ENCODE peak calls at places on chromosomes 6 and 20, in six cellular contexts. One of them, this sample, is unnamed.

GRCh38 chr20:62741191-62741676 is 32.6 kb downstream of the NTSR1 start:
- DNase-seq in HepG2: no peak
- DNase-seq in IMR-90: no peak
- DNase-seq in A549: no peak
- DNase-seq in K562: no peak
- DNase-seq in GM12878: no peak
- DNase-seq in this sample: no peak

GRCh38 chr20:2108987-2109386 is 7.4 kb downstream of the STK35 start:
- DNase-seq in GM12878: no peak
- DNase-seq in K562: no peak
- DNase-seq in A549: peak; percentile 45
- DNase-seq in HepG2: peak; percentile 33
- DNase-seq in IMR-90: peak; percentile 80
- DNase-seq in this sample: no peak

GRCh38 chr20:37385659-37386504 is 39.9 kb downstream of the SRC start:
- DNase-seq in A549: no peak
- DNase-seq in GM12878: no peak
- DNase-seq in K562: no peak
- DNase-seq in HepG2: no peak
- DNase-seq in IMR-90: no peak
- DNase-seq in this sample: no peak

GRCh38 chr6:33827546-33828451 is 24.0 kb upstream of the MLN start:
- DNase-seq in A549: no peak
- DNase-seq in IMR-90: peak; percentile 40
- DNase-seq in K562: no peak
- DNase-seq in GM12878: no peak
- DNase-seq in HepG2: no peak
- DNase-seq in this sample: no peak

GRCh38 chr6:15268130-15268908 is 22.4 kb downstream of the JARID2 start:
- DNase-seq in HepG2: no peak
- DNase-seq in K562: no peak
- DNase-seq in IMR-90: no peak
- DNase-seq in A549: no peak
- DNase-seq in GM12878: no peak
- DNase-seq in this sample: no peak

GRCh38 chr20:1336699-1337387 is 7.9 kb upstream of the SDCBP2 start:
- DNase-seq in A549: no peak
- DNase-seq in HepG2: no peak
- DNase-seq in GM12878: no peak
- DNase-seq in IMR-90: no peak
- DNase-seq in K562: no peak
- DNase-seq in this sample: no peak

GRCh38 chr6:136550330-136551071 is at the start of gene MAP7:
- DNase-seq in K562: peak; percentile 84
- DNase-seq in GM12878: no peak
- DNase-seq in IMR-90: peak; percentile 18
- DNase-seq in A549: peak; percentile 80
- DNase-seq in HepG2: no peak
- DNase-seq in this sample: peak; percentile 84

GRCh38 chr6:109791301-109791700 is 100.2 kb downstream of the FIG4 start:
- DNase-seq in A549: no peak
- DNase-seq in HepG2: no peak
- DNase-seq in K562: peak; percentile 16
- DNase-seq in IMR-90: peak; percentile 33
- DNase-seq in GM12878: no peak
- DNase-seq in this sample: no peak

GRCh38 chr6:113856571-113857564 is at the start of gene MARCKS:
- DNase-seq in GM12878: no peak
- DNase-seq in A549: peak; percentile 80
- DNase-seq in IMR-90: peak; percentile 92
- DNase-seq in HepG2: peak; percentile 75
- DNase-seq in K562: peak; percentile 73
- DNase-seq in this sample: peak; percentile 80

GRCh38 chr6:89404512-89404911 is 7.6 kb downstream of the RRAGD start:
- DNase-seq in GM12878: no peak
- DNase-seq in K562: no peak
- DNase-seq in IMR-90: no peak
- DNase-seq in A549: no peak
- DNase-seq in HepG2: no peak
- DNase-seq in this sample: no peak

GRCh38 chr6:89079611-89080213 is 839 bp upstream of the PNRC1 start:
- DNase-seq in K562: no peak
- DNase-seq in IMR-90: peak; percentile 74
- DNase-seq in HepG2: no peak
- DNase-seq in GM12878: no peak
- DNase-seq in A549: no peak
- DNase-seq in this sample: peak; percentile 16

GRCh38 chr6:11920566-11920965 is 91.5 kb upstream of the HIVEP1 start:
- DNase-seq in K562: no peak
- DNase-seq in IMR-90: no peak
- DNase-seq in A549: no peak
- DNase-seq in GM12878: no peak
- DNase-seq in HepG2: no peak
- DNase-seq in this sample: no peak

GRCh38 chr20:51456511-51457280 is 85.8 kb downstream of the NFATC2 start:
- DNase-seq in A549: peak; percentile 96
- DNase-seq in HepG2: peak; percentile 78
- DNase-seq in K562: peak; percentile 47
- DNase-seq in IMR-90: peak; percentile 95
- DNase-seq in GM12878: no peak
- DNase-seq in this sample: no peak

DNA sequence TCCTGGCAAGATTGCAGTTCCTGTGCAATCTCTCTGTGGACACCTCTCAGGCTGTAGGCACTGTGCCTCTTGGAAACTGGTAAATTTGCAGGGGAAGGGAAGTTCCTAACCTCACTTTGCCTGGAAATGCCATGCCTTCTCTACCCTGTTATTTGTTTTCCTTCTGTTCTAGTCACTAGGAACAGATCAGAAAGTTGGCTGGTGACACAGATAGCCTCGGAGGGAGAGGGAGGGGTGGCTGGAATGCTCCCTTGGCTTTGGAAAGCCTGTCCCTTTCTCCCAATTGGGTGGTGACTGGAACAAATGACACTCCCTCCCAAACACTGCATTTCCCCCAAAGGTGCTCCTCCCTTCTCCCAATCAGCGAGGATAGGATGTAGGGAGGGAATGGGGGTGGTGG is 131.5 kb upstream of the F13A1 start:
- DNase-seq in K562: no peak
- DNase-seq in HepG2: no peak
- DNase-seq in IMR-90: no peak
- DNase-seq in GM12878: no peak
- DNase-seq in A549: no peak
- DNase-seq in this sample: no peak
- TF ChIP-seq BHLHE40 in K562: no peak
- TF ChIP-seq BHLHE40 in HepG2: no peak
- TF ChIP-seq BHLHE40 in IMR-90: no peak
- TF ChIP-seq BHLHE40 in GM12878: no peak
- TF ChIP-seq BHLHE40 in A549: no peak
- TF ChIP-seq BHLHE40 in this sample: no peak

DNA sequence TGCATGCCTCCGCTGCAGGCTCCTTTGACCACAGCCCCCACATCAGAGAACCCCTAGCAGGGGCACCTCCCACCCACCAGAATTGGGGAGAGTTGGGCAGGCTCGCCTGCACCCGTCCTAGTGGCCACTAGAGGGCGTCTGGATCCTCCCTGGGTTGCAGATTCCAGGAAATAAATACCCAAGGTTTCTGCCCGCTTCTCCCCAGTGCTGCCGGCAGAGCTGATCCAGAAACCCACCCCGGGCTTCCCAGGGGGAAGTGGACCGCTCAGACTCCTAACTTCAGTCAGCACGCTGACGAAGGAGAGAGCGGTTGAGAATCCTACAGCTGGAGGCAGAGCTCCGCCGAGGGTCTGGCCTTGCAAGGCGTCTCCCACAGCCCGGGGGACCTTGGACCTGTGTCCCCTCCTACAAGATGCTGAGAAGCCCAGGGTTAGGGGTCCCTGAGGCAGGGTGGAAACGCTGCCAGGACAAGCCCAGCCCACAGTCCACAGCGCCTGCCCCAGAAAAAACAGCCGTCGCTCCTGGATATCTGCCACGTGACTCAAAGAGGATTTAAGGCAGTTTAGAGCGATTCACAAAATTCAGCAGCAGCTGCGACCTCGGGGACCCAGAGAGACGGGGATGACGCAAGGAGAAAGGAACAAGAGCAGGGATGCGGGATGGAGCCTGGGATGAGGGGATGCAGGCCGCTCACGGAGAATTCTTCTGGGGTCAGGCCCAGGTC is 32.6 kb upstream of the PHACTR3 start:
- DNase-seq in GM12878: no peak
- DNase-seq in HepG2: peak; percentile 51
- DNase-seq in A549: peak; percentile 41
- DNase-seq in K562: peak; percentile 77
- DNase-seq in IMR-90: peak; percentile 38
- DNase-seq in this sample: peak; percentile 82
- TF ChIP-seq BHLHE40 in GM12878: no peak
- TF ChIP-seq BHLHE40 in HepG2: no peak
- TF ChIP-seq BHLHE40 in A549: no peak
- TF ChIP-seq BHLHE40 in K562: no peak
- TF ChIP-seq BHLHE40 in IMR-90: no peak
- TF ChIP-seq BHLHE40 in this sample: no peak

DNA sequence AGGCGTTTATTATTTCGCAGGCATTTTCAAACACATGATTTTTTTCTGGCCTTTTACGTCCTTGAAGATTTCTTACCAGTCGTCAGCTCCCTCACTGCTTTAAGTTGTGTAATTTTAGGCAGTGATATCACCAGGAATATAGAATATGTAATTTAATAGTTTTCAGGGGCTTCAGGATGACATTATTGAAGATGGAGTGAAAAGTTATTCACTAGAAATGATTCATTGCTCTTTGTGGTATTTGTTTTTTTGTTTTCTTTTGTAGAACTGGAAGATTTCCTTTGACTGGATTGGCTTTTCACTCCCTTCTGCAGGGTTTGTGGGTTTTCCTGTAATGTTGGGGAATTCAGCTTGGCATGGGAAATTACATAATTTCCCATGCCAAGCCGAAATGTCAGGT is 2.0 kb downstream of the LRRC1 start:
- DNase-seq in IMR-90: no peak
- DNase-seq in HepG2: no peak
- DNase-seq in A549: no peak
- DNase-seq in K562: no peak
- DNase-seq in GM12878: no peak
- DNase-seq in this sample: no peak
- TF ChIP-seq BHLHE40 in IMR-90: no peak
- TF ChIP-seq BHLHE40 in HepG2: no peak
- TF ChIP-seq BHLHE40 in A549: no peak
- TF ChIP-seq BHLHE40 in K562: no peak
- TF ChIP-seq BHLHE40 in GM12878: no peak
- TF ChIP-seq BHLHE40 in this sample: no peak

GRCh38 chr6:117266948-117267347 is 1.6 kb downstream of the VGLL2 start:
- DNase-seq in HepG2: no peak
- DNase-seq in A549: no peak
- DNase-seq in IMR-90: no peak
- DNase-seq in GM12878: no peak
- DNase-seq in K562: no peak
- DNase-seq in this sample: no peak

GRCh38 chr6:117265425-117266266 is at the start of gene VGLL2:
- DNase-seq in IMR-90: peak; percentile 18
- DNase-seq in A549: no peak
- DNase-seq in K562: no peak
- DNase-seq in HepG2: peak; percentile 15
- DNase-seq in GM12878: no peak
- DNase-seq in this sample: peak; percentile 85

GRCh38 chr6:117266267-117266797 is 974 bp downstream of the VGLL2 start:
- DNase-seq in K562: no peak
- DNase-seq in IMR-90: no peak
- DNase-seq in A549: no peak
- DNase-seq in HepG2: no peak
- DNase-seq in GM12878: no peak
- DNase-seq in this sample: no peak

GRCh38 chr6:117263353-117263927 is 1.9 kb upstream of the VGLL2 start:
- DNase-seq in A549: no peak
- DNase-seq in IMR-90: no peak
- DNase-seq in HepG2: no peak
- DNase-seq in GM12878: no peak
- DNase-seq in K562: no peak
- DNase-seq in this sample: no peak

GRCh38 chr6:117264487-117265424 is 602 bp upstream of the VGLL2 start:
- DNase-seq in IMR-90: no peak
- DNase-seq in HepG2: no peak
- DNase-seq in A549: no peak
- DNase-seq in K562: no peak
- DNase-seq in GM12878: no peak
- DNase-seq in this sample: no peak
- TF ChIP-seq BHLHE40 in IMR-90: no peak
- TF ChIP-seq BHLHE40 in HepG2: no peak
- TF ChIP-seq BHLHE40 in A549: no peak
- TF ChIP-seq BHLHE40 in K562: no peak
- TF ChIP-seq BHLHE40 in GM12878: no peak
- TF ChIP-seq BHLHE40 in this sample: no peak

GRCh38 chr6:122695188-122695587 is 84.3 kb upstream of the FABP7 start:
- DNase-seq in K562: no peak
- DNase-seq in GM12878: no peak
- DNase-seq in A549: no peak
- DNase-seq in IMR-90: no peak
- DNase-seq in HepG2: no peak
- DNase-seq in this sample: no peak

GRCh38 chr6:122696853-122697252 is 82.7 kb upstream of the FABP7 start:
- DNase-seq in HepG2: peak; percentile 13
- DNase-seq in A549: peak; percentile 21
- DNase-seq in K562: no peak
- DNase-seq in IMR-90: peak; percentile 71
- DNase-seq in GM12878: no peak
- DNase-seq in this sample: no peak

GRCh38 chr6:122692807-122693580 is 82.8 kb downstream of the PKIB start:
- DNase-seq in GM12878: no peak
- DNase-seq in K562: no peak
- DNase-seq in A549: no peak
- DNase-seq in IMR-90: no peak
- DNase-seq in HepG2: no peak
- DNase-seq in this sample: no peak

GRCh38 chr6:122697458-122697857 is 82.1 kb upstream of the FABP7 start:
- DNase-seq in A549: no peak
- DNase-seq in HepG2: no peak
- DNase-seq in GM12878: no peak
- DNase-seq in IMR-90: no peak
- DNase-seq in K562: no peak
- DNase-seq in this sample: no peak

DNA sequence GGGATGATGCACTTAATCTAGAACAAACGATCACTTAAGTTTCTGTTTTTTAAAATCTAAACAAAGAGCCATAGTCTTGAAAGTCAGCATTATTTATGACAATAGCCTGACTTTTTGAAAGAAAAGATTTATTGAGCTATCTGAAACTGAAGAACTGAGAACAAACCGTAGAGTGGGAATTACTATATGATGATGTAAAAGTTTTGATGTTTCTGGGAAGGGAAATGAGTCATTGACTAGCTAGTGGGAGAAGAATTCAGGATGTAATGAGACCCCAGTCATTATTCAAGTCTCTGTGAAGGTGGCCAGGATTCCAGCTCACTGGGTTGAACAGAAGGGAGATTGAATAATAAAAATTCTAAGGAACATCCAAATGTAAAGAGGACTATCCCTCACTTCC is 83.4 kb upstream of the FABP7 start:
- DNase-seq in IMR-90: peak; percentile 94
- DNase-seq in A549: no peak
- DNase-seq in HepG2: no peak
- DNase-seq in K562: no peak
- DNase-seq in GM12878: no peak
- DNase-seq in this sample: no peak
- TF ChIP-seq BHLHE40 in IMR-90: no peak
- TF ChIP-seq BHLHE40 in A549: no peak
- TF ChIP-seq BHLHE40 in HepG2: no peak
- TF ChIP-seq BHLHE40 in K562: no peak
- TF ChIP-seq BHLHE40 in GM12878: no peak
- TF ChIP-seq BHLHE40 in this sample: no peak